ENCODE peak calls at places on chromosomes 1 and 21, in nine cellular contexts. F is cardiac fibroblast, P is PC-3, B is epithelial cell of proximal tubule, S is AG04450, R is keratinocyte, O is HFF-Myc, W is choroid plexus epithelial cell, G is fibroblast of pulmonary artery. J is an unnamed sample.

GRCh38 chr1:83702349-83702748 is 296.6 kb downstream of the TTLL7 start:
- DNase-seq in F (no peak), P (no peak), B (no peak), S (no peak), R (no peak), O (no peak), W (no peak), G (no peak), J (no peak)

GRCh38 chr1:3350441-3351261 is 103.8 kb upstream of the ARHGEF16 start:
- DNase-seq in F (peak), P (no peak), B (no peak), S (no peak), R (no peak), O (no peak), W (peak), G (no peak), J (no peak)

GRCh38 chr1:153293480-153293775 is 19.3 kb downstream of the PGLYRP3 start:
- DNase-seq in F (no peak), P (no peak), B (no peak), S (no peak), R (peak), O (no peak), W (no peak), G (no peak), J (no peak)

GRCh38 chr1:5847013-5847654 is 145.1 kb downstream of the NPHP4 start:
- DNase-seq in F (peak), P (no peak), B (no peak), S (no peak), R (no peak), O (no peak), W (peak), G (peak), J (no peak)

GRCh38 chr1:247840819-247841218 is 877 bp downstream of the OR11L1 start:
- DNase-seq in F (no peak), P (no peak), B (no peak), S (no peak), R (no peak), O (no peak), W (no peak), G (no peak), J (no peak)

GRCh38 chr1:45306319-45306718 is 20.4 kb upstream of the HPDL start:
- DNase-seq in F (no peak), P (peak), B (no peak), S (no peak), R (no peak), O (no peak), W (peak), G (no peak), J (no peak)

GRCh38 chr21:31293986-31294385 is 50.1 kb downstream of the TIAM1 start:
- DNase-seq in F (peak), P (peak), B (peak), S (peak), R (no peak), O (peak), W (peak), G (peak), J (no peak)

GRCh38 chr1:40703316-40703715 is 11.8 kb downstream of the NFYC start:
- DNase-seq in F (peak), P (peak), B (no peak), S (no peak), R (no peak), O (peak), W (peak), G (peak), J (no peak)

GRCh38 chr1:199221371-199222150 is 582.7 kb downstream of the PTPRC start:
- DNase-seq in F (no peak), P (no peak), B (no peak), S (no peak), R (no peak), O (no peak), W (no peak), G (no peak), J (no peak)

GRCh38 chr1:109822749-109823542 is 59.2 kb upstream of the EPS8L3 start:
- DNase-seq in F (no peak), P (no peak), B (no peak), S (no peak), R (no peak), O (no peak), W (no peak), G (no peak), J (no peak)

GRCh38 chr1:230878584-230878975 is 10.3 kb upstream of the C1orf198 start:
- DNase-seq in F (peak), P (no peak), B (no peak), S (peak), R (no peak), O (peak), W (peak), G (peak), J (peak)

GRCh38 chr21:15140321-15141019 is 75.7 kb upstream of the NRIP1 start:
- DNase-seq in F (peak), P (no peak), B (peak), S (no peak), R (no peak), O (no peak), W (peak), G (no peak), J (no peak)

GRCh38 chr1:184836081-184836480 is 81.4 kb upstream of the EDEM3 start:
- DNase-seq in F (no peak), P (no peak), B (no peak), S (no peak), R (no peak), O (no peak), W (no peak), G (no peak), J (no peak)

GRCh38 chr1:193406901-193407300 is 220.5 kb upstream of the B3GALT2 start:
- DNase-seq in F (peak), P (peak), B (no peak), S (no peak), R (no peak), O (peak), W (peak), G (peak), J (no peak)

GRCh38 chr1:91579658-91580228 is 79.1 kb downstream of the CDC7 start:
- DNase-seq in F (no peak), P (no peak), B (no peak), S (no peak), R (no peak), O (no peak), W (peak), G (no peak), J (no peak)

GRCh38 chr1:93448983-93449805 is 1.3 kb downstream of the FNBP1L start:
- DNase-seq in F (peak), P (peak), B (peak), S (no peak), R (no peak), O (no peak), W (peak), G (peak), J (no peak)

GRCh38 chr1:100627018-100627716 is 89.2 kb downstream of the GPR88 start:
- DNase-seq in F (peak), P (peak), B (no peak), S (peak), R (no peak), O (no peak), W (peak), G (peak), J (no peak)

GRCh38 chr1:239744851-239745250 is 346.8 kb upstream of the FMN2 start:
- DNase-seq in F (no peak), P (no peak), B (no peak), S (no peak), R (no peak), O (no peak), W (no peak), G (no peak), J (no peak)

GRCh38 chr1:36968730-36969129 is 65.6 kb downstream of the GRIK3 start:
- DNase-seq in F (no peak), P (no peak), B (no peak), S (no peak), R (no peak), O (no peak), W (no peak), G (no peak), J (no peak)

GRCh38 chr1:15352122-15352957 is 57.3 kb upstream of the EFHD2 start:
- DNase-seq in F (peak), P (peak), B (peak), S (no peak), R (peak), O (peak), W (peak), G (peak), J (peak)

GRCh38 chr1:177255411-177255810 is 84.7 kb downstream of the BRINP2 start:
- DNase-seq in F (no peak), P (peak), B (peak), S (no peak), R (peak), O (no peak), W (peak), G (no peak), J (no peak)

GRCh38 chr1:41355356-41355755 is 5.9 kb upstream of the FOXO6 start:
- DNase-seq in F (no peak), P (no peak), B (no peak), S (no peak), R (no peak), O (no peak), W (no peak), G (no peak), J (no peak)

GRCh38 chr1:26044971-26045711 is 777 bp downstream of the SLC30A2 start:
- DNase-seq in F (no peak), P (no peak), B (no peak), S (no peak), R (no peak), O (no peak), W (no peak), G (no peak), J (no peak)

GRCh38 chr1:97902067-97902466 is 18.8 kb downstream of the DPYD start:
- DNase-seq in F (no peak), P (no peak), B (no peak), S (no peak), R (no peak), O (no peak), W (no peak), G (peak), J (no peak)

GRCh38 chr21:31416465-31416864 is 72.4 kb upstream of the TIAM1 start:
- DNase-seq in F (peak), P (peak), B (no peak), S (no peak), R (no peak), O (no peak), W (peak), G (peak), J (no peak)

GRCh38 chr21:18705971-18706370 is 302.4 kb upstream of the TMPRSS15 start:
- DNase-seq in F (no peak), P (peak), B (no peak), S (no peak), R (no peak), O (no peak), W (peak), G (no peak), J (no peak)

GRCh38 chr1:110746644-110747259 is 72.0 kb upstream of the KCNA3 start:
- DNase-seq in F (peak), P (peak), B (peak), S (peak), R (peak), O (peak), W (peak), G (peak), J (no peak)

GRCh38 chr1:17586172-17586963 is 46.9 kb downstream of the ARHGEF10L start:
- DNase-seq in F (peak), P (peak), B (peak), S (peak), R (no peak), O (peak), W (peak), G (peak), J (no peak)

GRCh38 chr1:194358208-194358581 is 1171.8 kb upstream of the B3GALT2 start:
- DNase-seq in F (no peak), P (no peak), B (no peak), S (no peak), R (no peak), O (no peak), W (no peak), G (no peak), J (no peak)

GRCh38 chr1:107405241-107405640 is 264.4 kb downstream of the NTNG1 start:
- DNase-seq in F (peak), P (peak), B (no peak), S (no peak), R (no peak), O (peak), W (peak), G (peak), J (no peak)
- H3K4me3 ChIP-seq in F (no peak), P (no peak), B (no peak), S (no peak), R (no peak), O (no peak), W (no peak), G (no peak), J (no peak)

DNA sequence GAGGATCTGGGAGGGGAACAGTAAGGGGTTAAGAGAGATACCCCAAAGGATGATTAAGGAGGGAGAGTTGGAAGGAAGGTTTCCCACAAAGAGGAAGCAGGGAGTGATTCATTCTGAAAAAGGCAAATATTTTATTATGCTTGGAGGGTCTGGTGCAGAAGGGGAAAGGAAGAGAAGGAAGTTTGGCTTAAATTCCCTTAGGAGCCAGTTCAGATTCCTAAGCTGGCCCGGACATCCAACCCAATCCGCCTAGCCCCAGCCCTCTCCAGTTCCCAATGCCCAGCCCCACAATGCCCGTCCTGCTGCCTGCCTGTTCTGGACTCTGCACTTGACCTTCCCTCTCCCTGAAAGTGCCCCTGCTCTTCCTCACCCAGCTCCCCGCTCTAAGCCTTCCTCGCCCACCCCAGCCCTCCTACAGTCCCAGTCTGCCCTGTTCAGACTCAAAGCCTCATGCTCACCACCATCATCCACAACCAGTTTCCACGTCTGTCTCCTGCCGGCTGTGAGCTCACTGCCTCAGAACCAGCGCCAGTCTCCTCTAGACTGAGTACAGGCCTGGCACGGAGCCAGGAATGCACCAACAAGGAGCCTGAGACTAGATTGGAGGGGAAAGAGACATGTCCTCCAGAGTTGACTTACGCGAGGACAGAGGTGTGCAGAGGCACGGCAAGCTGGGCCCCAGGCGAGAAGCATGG is 18.9 kb downstream of the CAPN2 start:
- DNase-seq in F (peak), P (peak), B (no peak), S (no peak), R (no peak), O (no peak), W (peak), G (peak), J (peak)
- H3K4me3 ChIP-seq in F (peak), P (peak), B (no peak), S (peak), R (no peak), O (no peak), W (no peak), G (peak), J (no peak)

DNA sequence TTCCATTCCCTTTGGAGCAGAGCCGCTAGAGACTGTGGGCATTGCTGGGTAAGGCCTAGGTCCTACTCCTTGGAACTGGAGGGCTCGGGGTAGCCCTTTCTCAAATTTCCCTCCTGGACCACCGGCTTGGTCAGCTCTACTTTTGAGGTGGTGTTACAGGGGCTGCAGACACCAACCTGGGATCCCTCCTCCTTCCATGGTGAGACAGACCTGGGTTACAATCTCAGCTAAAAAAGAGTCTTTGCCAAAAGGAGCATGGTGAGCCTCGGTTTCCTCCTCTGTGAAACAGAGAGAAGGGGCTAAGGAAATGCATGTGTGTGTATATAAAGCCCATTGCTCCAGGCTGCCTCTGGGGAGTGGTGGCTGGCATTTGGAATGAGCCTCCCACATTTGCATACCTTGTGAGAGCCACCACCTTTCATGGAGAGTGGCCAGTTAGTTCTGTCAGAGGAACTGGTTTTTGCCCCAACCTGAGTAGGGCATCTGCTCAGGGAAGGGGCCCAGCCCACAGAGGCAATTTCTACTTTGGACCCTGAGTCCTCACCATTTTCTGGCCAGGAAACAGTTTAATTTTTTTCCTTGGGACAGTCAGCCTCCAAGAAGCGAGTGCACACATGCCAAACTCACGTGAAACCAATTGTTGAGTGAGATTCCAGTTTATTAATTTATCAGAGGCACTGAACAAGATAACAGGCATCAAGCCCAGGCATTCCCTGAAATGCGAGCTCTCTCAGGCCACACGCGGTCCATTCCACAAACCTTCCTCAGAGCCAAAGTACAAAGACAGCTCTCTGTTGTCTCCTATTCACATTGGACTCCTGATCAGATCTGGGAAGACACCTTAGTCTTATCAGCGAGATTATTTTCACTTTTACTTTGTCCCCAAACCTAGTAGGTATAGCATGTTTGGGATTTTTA is 897 bp upstream of the SLC6A9 start:
- DNase-seq in F (no peak), P (peak), B (no peak), S (no peak), R (no peak), O (no peak), W (no peak), G (no peak), J (no peak)
- H3K4me3 ChIP-seq in F (no peak), P (peak), B (no peak), S (peak), R (peak), O (peak), W (peak), G (no peak), J (peak)

DNA sequence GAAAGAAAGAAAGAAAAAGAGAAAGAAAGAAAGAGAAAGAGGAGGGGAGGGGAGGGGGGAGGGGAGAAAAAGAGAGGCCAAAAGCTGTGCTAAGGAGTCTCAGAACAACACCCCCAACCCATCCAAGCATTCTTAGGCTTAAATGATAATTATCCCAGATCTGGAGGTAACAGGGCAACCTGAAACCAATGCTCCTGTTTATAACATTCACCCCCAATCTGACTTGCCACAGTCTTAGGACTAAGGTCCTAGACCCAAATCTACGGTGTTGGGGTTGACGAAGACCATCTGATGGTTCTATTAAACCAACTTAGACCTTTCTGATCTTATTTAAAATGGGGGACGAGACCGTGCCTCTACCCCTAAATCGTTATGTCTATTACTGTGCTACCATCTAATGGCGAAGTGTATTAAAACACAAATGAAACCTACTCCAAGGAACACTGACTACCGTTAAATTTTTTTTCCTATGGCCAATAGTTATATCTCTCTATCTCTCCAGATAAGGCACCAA is 119.3 kb upstream of the CDC42BPA start:
- DNase-seq in F (peak), P (peak), B (no peak), S (no peak), R (no peak), O (no peak), W (peak), G (peak), J (no peak)
- H3K4me3 ChIP-seq in F (peak), P (peak), B (peak), S (peak), R (no peak), O (peak), W (peak), G (peak), J (peak)

GRCh38 chr21:17003221-17003620 is 509.6 kb upstream of the CXADR start:
- DNase-seq in F (peak), P (no peak), B (no peak), S (peak), R (no peak), O (no peak), W (peak), G (peak), J (no peak)

GRCh38 chr21:17002628-17003027 is 510.2 kb upstream of the CXADR start:
- DNase-seq in F (no peak), P (no peak), B (no peak), S (no peak), R (no peak), O (no peak), W (no peak), G (no peak), J (no peak)

DNA sequence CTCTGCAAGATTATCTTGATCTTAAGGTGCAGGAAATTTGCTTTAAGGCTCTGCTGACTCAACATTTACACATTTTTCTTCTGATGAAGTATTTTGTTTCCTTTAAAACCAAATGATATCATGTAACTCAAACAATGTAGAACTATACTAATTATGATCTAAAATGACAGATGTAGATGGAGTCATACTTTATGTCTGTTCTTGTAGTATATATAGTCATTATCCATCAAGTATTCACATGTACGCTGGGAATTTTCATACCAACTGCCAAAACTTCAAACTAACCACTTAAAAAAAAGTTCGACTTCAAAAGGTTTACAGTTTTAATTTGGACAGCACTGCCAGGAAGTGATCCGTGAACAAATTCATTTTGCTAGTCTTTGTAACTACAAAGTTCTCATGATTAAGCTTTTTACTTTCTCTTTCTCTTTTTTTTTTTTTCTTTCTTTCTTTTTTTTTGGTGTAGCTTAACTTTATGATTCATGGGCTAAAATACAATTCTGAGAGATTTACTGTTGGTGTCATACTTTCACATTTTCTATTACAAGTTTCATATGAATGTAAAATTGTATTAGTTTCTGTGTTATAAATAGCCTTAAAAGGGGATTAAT is 509.0 kb upstream of the CXADR start:
- DNase-seq in F (peak), P (no peak), B (no peak), S (no peak), R (peak), O (no peak), W (peak), G (peak), J (no peak)
- H3K4me3 ChIP-seq in F (no peak), P (peak), B (no peak), S (no peak), R (peak), O (no peak), W (peak), G (no peak), J (peak)

GRCh38 chr1:211548321-211549091 is 30.5 kb downstream of the SLC30A1 start:
- DNase-seq in F (no peak), P (no peak), B (no peak), S (no peak), R (no peak), O (no peak), W (no peak), G (no peak), J (no peak)

GRCh38 chr1:211546543-211546942 is 32.4 kb downstream of the SLC30A1 start:
- DNase-seq in F (no peak), P (no peak), B (no peak), S (no peak), R (no peak), O (no peak), W (no peak), G (no peak), J (no peak)

GRCh38 chr1:211549092-211549749 is 29.7 kb downstream of the SLC30A1 start:
- DNase-seq in F (peak), P (no peak), B (no peak), S (no peak), R (no peak), O (no peak), W (no peak), G (no peak), J (no peak)

GRCh38 chr1:211551628-211552465 is 27.1 kb downstream of the SLC30A1 start:
- DNase-seq in F (peak), P (peak), B (peak), S (peak), R (no peak), O (no peak), W (peak), G (peak), J (no peak)

GRCh38 chr1:211547710-211548109 is 31.3 kb downstream of the SLC30A1 start:
- DNase-seq in F (no peak), P (no peak), B (no peak), S (no peak), R (no peak), O (no peak), W (no peak), G (no peak), J (no peak)
- H3K4me3 ChIP-seq in F (no peak), P (no peak), B (no peak), S (no peak), R (no peak), O (no peak), W (no peak), G (no peak), J (no peak)

GRCh38 chr1:160401972-160402795 is 1.8 kb downstream of the VANGL2 start:
- DNase-seq in F (no peak), P (no peak), B (no peak), S (no peak), R (no peak), O (no peak), W (no peak), G (peak), J (no peak)
- H3K4me3 ChIP-seq in F (peak), P (no peak), B (no peak), S (peak), R (peak), O (no peak), W (no peak), G (peak), J (peak)